ENCODE peak calls at places on chromosomes 3 and 15, in six cellular contexts. One of them, this sample, is unnamed.
A peak's percentile ranks its signal among the peaks of the same experiment; 100 is the strongest.

GRCh38 chr3:158765518-158766205 is 33.4 kb upstream of the RARRES1 start:
- DNase-seq in fibroblast of mammary gland: no peak
- DNase-seq in sigmoid colon: no peak
- DNase-seq in uterus: no peak
- DNase-seq in brain microvascular endothelial cell: peak; percentile 48
- DNase-seq in ovary: no peak
- DNase-seq in this sample: peak; percentile 51

GRCh38 chr15:74413350-74414080 is 20.2 kb downstream of the SEMA7A start:
- DNase-seq in brain microvascular endothelial cell: no peak
- DNase-seq in uterus: no peak
- DNase-seq in ovary: no peak
- DNase-seq in sigmoid colon: no peak
- DNase-seq in fibroblast of mammary gland: no peak
- DNase-seq in this sample: no peak

GRCh38 chr3:15081960-15082664 is 16.8 kb downstream of the RBSN start:
- DNase-seq in brain microvascular endothelial cell: peak; percentile 9
- DNase-seq in sigmoid colon: no peak
- DNase-seq in ovary: no peak
- DNase-seq in fibroblast of mammary gland: peak; percentile 75
- DNase-seq in uterus: no peak
- DNase-seq in this sample: no peak

GRCh38 chr3:120683213-120683612 is 1.2 kb upstream of the HGD start:
- DNase-seq in fibroblast of mammary gland: peak; percentile 17
- DNase-seq in sigmoid colon: no peak
- DNase-seq in ovary: no peak
- DNase-seq in brain microvascular endothelial cell: no peak
- DNase-seq in uterus: no peak
- DNase-seq in this sample: peak; percentile 2

GRCh38 chr3:149152420-149152819 is 23.0 kb downstream of the HPS3 start:
- DNase-seq in uterus: no peak
- DNase-seq in brain microvascular endothelial cell: peak; percentile 59
- DNase-seq in fibroblast of mammary gland: peak; percentile 62
- DNase-seq in ovary: no peak
- DNase-seq in sigmoid colon: no peak
- DNase-seq in this sample: peak; percentile 76

GRCh38 chr3:105662326-105662725 is 206.5 kb downstream of the CBLB start:
- DNase-seq in sigmoid colon: no peak
- DNase-seq in ovary: no peak
- DNase-seq in fibroblast of mammary gland: no peak
- DNase-seq in uterus: no peak
- DNase-seq in brain microvascular endothelial cell: no peak
- DNase-seq in this sample: peak; percentile 41

GRCh38 chr3:58048301-58048700 is 40.1 kb downstream of the FLNB start:
- DNase-seq in fibroblast of mammary gland: no peak
- DNase-seq in ovary: no peak
- DNase-seq in sigmoid colon: no peak
- DNase-seq in brain microvascular endothelial cell: peak; percentile 52
- DNase-seq in uterus: no peak
- DNase-seq in this sample: no peak

GRCh38 chr3:75295013-75295412 is 369.1 kb upstream of the FRG2C start:
- DNase-seq in brain microvascular endothelial cell: no peak
- DNase-seq in fibroblast of mammary gland: no peak
- DNase-seq in uterus: no peak
- DNase-seq in sigmoid colon: no peak
- DNase-seq in ovary: no peak
- DNase-seq in this sample: no peak

GRCh38 chr15:56371495-56372147 is 6.4 kb downstream of the TEX9 start:
- DNase-seq in fibroblast of mammary gland: no peak
- DNase-seq in uterus: no peak
- DNase-seq in ovary: no peak
- DNase-seq in sigmoid colon: no peak
- DNase-seq in brain microvascular endothelial cell: no peak
- DNase-seq in this sample: no peak

GRCh38 chr3:24259901-24260512 is 234.6 kb downstream of the THRB start:
- DNase-seq in uterus: no peak
- DNase-seq in ovary: no peak
- DNase-seq in sigmoid colon: no peak
- DNase-seq in fibroblast of mammary gland: peak; percentile 32
- DNase-seq in brain microvascular endothelial cell: peak; percentile 77
- DNase-seq in this sample: peak; percentile 55

GRCh38 chr3:124075758-124076157 is 83.8 kb upstream of the ROPN1 start:
- DNase-seq in ovary: peak; percentile 20
- DNase-seq in uterus: no peak
- DNase-seq in brain microvascular endothelial cell: no peak
- DNase-seq in sigmoid colon: no peak
- DNase-seq in fibroblast of mammary gland: peak; percentile 37
- DNase-seq in this sample: peak; percentile 60

GRCh38 chr3:140756240-140757016 is 78.6 kb downstream of the TRIM42 start:
- DNase-seq in uterus: no peak
- DNase-seq in brain microvascular endothelial cell: no peak
- DNase-seq in ovary: no peak
- DNase-seq in fibroblast of mammary gland: no peak
- DNase-seq in sigmoid colon: no peak
- DNase-seq in this sample: no peak

GRCh38 chr3:79086514-79086913 is 681.3 kb downstream of the ROBO1 start:
- DNase-seq in uterus: no peak
- DNase-seq in ovary: peak; percentile 13
- DNase-seq in brain microvascular endothelial cell: peak; percentile 65
- DNase-seq in fibroblast of mammary gland: peak; percentile 62
- DNase-seq in sigmoid colon: peak; percentile 62
- DNase-seq in this sample: peak; percentile 25

GRCh38 chr15:75347222-75348033 is 589 bp downstream of the NEIL1 start:
- DNase-seq in sigmoid colon: peak; percentile 78
- DNase-seq in ovary: peak; percentile 69
- DNase-seq in fibroblast of mammary gland: no peak
- DNase-seq in uterus: peak; percentile 65
- DNase-seq in brain microvascular endothelial cell: no peak
- DNase-seq in this sample: no peak

GRCh38 chr15:63362196-63362595 is 19.4 kb downstream of the CA12 start:
- DNase-seq in ovary: no peak
- DNase-seq in uterus: no peak
- DNase-seq in sigmoid colon: no peak
- DNase-seq in brain microvascular endothelial cell: peak; percentile 50
- DNase-seq in fibroblast of mammary gland: no peak
- DNase-seq in this sample: peak; percentile 45

GRCh38 chr15:37758412-37758811 is 176.0 kb upstream of the TMCO5A start:
- DNase-seq in sigmoid colon: no peak
- DNase-seq in brain microvascular endothelial cell: no peak
- DNase-seq in uterus: no peak
- DNase-seq in fibroblast of mammary gland: no peak
- DNase-seq in ovary: no peak
- DNase-seq in this sample: no peak

GRCh38 chr3:101329016-101329673 is 8.8 kb upstream of the IMPG2 start:
- DNase-seq in ovary: no peak
- DNase-seq in brain microvascular endothelial cell: no peak
- DNase-seq in uterus: no peak
- DNase-seq in fibroblast of mammary gland: no peak
- DNase-seq in sigmoid colon: no peak
- DNase-seq in this sample: no peak
- TF ChIP-seq CTCF in ovary: no peak
- TF ChIP-seq CTCF in brain microvascular endothelial cell: no peak
- TF ChIP-seq CTCF in uterus: no peak
- TF ChIP-seq CTCF in fibroblast of mammary gland: no peak
- TF ChIP-seq CTCF in sigmoid colon: no peak
- TF ChIP-seq CTCF in this sample: no peak

GRCh38 chr15:34583399-34584320 is at the start of gene GOLGA8B:
- DNase-seq in fibroblast of mammary gland: peak; percentile 37
- DNase-seq in uterus: peak; percentile 64
- DNase-seq in ovary: peak; percentile 72
- DNase-seq in sigmoid colon: peak; percentile 81
- DNase-seq in brain microvascular endothelial cell: no peak
- DNase-seq in this sample: peak; percentile 37
- TF ChIP-seq CTCF in fibroblast of mammary gland: no peak
- TF ChIP-seq CTCF in uterus: no peak
- TF ChIP-seq CTCF in ovary: no peak
- TF ChIP-seq CTCF in sigmoid colon: no peak
- TF ChIP-seq CTCF in brain microvascular endothelial cell: peak; percentile 1
- TF ChIP-seq CTCF in this sample: no peak

DNA sequence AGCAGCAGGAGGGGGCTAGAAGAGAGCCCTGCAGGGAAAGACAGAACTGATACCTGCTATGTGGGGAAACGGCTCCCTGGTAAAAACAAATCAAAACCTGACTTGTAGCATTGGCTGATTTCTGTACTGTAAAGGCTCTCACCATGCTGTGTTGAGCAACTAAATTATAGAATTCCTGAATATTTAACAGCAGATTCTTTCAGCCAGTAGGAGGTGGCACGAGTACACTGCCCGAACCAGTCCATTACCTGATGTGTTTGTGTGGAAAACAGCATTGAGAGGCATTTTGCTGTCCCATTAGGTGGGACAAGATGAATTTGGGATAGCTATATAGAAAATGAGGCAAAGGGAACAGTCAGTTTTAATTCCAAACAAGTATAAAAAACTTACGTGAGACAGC is 201.2 kb downstream of the ATP10A start:
- DNase-seq in uterus: no peak
- DNase-seq in ovary: no peak
- DNase-seq in sigmoid colon: no peak
- DNase-seq in brain microvascular endothelial cell: no peak
- DNase-seq in fibroblast of mammary gland: no peak
- DNase-seq in this sample: no peak
- TF ChIP-seq CTCF in uterus: no peak
- TF ChIP-seq CTCF in ovary: no peak
- TF ChIP-seq CTCF in sigmoid colon: no peak
- TF ChIP-seq CTCF in brain microvascular endothelial cell: peak; percentile 7
- TF ChIP-seq CTCF in fibroblast of mammary gland: no peak
- TF ChIP-seq CTCF in this sample: no peak

GRCh38 chr15:90004671-90005070 is 3.5 kb downstream of the ZNF710 start:
- DNase-seq in fibroblast of mammary gland: peak; percentile 99
- DNase-seq in uterus: no peak
- DNase-seq in ovary: peak; percentile 36
- DNase-seq in brain microvascular endothelial cell: peak; percentile 92
- DNase-seq in sigmoid colon: peak; percentile 78
- DNase-seq in this sample: peak; percentile 96
- TF ChIP-seq CTCF in fibroblast of mammary gland: no peak
- TF ChIP-seq CTCF in uterus: no peak
- TF ChIP-seq CTCF in ovary: no peak
- TF ChIP-seq CTCF in brain microvascular endothelial cell: no peak
- TF ChIP-seq CTCF in sigmoid colon: no peak
- TF ChIP-seq CTCF in this sample: no peak

GRCh38 chr3:12993623-12994356 is 79.4 kb downstream of the IQSEC1 start:
- DNase-seq in fibroblast of mammary gland: no peak
- DNase-seq in brain microvascular endothelial cell: no peak
- DNase-seq in uterus: peak; percentile 39
- DNase-seq in ovary: peak; percentile 41
- DNase-seq in sigmoid colon: peak; percentile 73
- DNase-seq in this sample: no peak
- TF ChIP-seq CTCF in fibroblast of mammary gland: no peak
- TF ChIP-seq CTCF in brain microvascular endothelial cell: no peak
- TF ChIP-seq CTCF in uterus: no peak
- TF ChIP-seq CTCF in ovary: no peak
- TF ChIP-seq CTCF in sigmoid colon: no peak
- TF ChIP-seq CTCF in this sample: no peak

DNA sequence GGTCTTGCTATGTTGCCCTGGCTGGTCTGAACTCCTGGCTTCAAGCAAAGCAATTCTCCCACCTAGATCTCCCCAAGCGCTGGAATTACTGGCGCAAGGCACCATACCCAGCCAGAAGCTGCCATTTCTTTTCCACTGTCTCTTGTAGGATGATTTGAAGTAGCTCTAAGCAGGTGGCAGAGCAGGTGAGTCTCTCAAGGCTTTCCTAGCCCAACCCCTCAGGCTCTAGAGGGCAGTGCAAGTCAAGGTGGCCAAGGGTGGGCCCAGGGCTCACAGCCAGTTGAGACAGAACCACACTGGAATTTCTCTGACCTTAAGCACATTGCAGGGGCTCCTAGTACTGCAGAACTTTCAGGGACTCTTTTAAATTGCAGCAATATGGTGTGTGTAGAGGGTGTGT is 15.6 kb upstream of the DAG1 start:
- DNase-seq in uterus: no peak
- DNase-seq in brain microvascular endothelial cell: no peak
- DNase-seq in sigmoid colon: no peak
- DNase-seq in ovary: no peak
- DNase-seq in fibroblast of mammary gland: no peak
- DNase-seq in this sample: no peak
- TF ChIP-seq CTCF in uterus: no peak
- TF ChIP-seq CTCF in brain microvascular endothelial cell: peak; percentile 28
- TF ChIP-seq CTCF in sigmoid colon: no peak
- TF ChIP-seq CTCF in ovary: no peak
- TF ChIP-seq CTCF in fibroblast of mammary gland: no peak
- TF ChIP-seq CTCF in this sample: no peak

DNA sequence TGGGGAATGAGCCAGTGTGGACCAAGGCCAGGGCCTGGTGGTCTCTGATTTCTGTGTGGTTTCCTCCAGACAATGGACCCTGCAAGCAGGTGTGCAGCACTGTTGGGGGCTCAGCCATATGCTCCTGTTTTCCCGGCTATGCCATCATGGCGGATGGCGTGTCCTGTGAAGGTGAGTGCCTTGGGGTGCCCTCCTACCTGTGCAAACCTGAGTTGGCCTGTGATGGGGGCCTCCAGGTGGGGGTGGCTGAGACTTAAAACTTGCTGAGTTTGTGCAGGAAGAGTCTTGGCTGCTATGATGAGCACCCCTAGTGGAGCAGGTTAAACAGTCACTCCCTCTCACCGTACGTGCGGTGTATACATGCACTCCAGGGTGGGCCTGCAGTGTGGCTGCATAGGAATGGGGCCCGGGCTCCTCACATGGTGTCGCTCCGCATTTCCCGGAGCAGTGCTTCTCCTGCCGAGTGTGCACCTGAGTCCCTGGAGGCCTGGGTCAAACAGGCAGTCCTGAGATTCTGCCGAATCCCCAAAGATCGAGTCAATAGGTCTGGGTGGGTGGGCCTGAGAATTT is 70.8 kb downstream of the FBLN2 start:
- DNase-seq in ovary: no peak
- DNase-seq in sigmoid colon: no peak
- DNase-seq in fibroblast of mammary gland: no peak
- DNase-seq in uterus: no peak
- DNase-seq in brain microvascular endothelial cell: no peak
- DNase-seq in this sample: no peak
- TF ChIP-seq CTCF in ovary: no peak
- TF ChIP-seq CTCF in sigmoid colon: no peak
- TF ChIP-seq CTCF in fibroblast of mammary gland: no peak
- TF ChIP-seq CTCF in uterus: no peak
- TF ChIP-seq CTCF in brain microvascular endothelial cell: no peak
- TF ChIP-seq CTCF in this sample: no peak

DNA sequence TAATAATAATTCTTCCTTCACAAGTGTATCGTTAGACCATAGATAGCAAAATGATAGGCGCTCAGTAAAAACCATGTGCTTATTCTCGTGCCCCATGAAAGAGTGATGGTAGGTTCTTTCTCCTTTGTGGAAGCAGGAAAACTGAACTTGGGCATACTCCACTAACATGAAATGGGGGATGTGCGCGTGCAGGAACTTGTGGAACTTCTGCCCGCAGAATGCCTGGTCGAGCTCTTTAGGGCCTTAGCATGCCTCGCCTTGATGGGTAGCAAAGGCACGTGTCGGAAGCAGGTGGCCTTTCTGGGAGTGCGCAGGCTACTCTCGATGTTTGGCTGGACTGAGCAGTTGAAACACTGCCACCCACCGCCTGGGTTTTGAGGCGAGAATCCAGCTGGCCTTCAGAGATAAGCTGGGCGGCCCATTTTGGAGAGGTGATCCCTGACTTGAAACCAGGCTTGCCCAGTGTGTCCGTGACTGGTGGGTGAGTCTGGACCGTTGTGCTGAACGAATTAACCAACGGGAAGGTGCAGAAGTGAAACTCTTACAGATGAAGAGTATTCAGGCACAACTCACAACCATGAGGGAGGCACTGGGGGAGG is 821 bp downstream of the PCCB start:
- DNase-seq in ovary: peak; percentile 67
- DNase-seq in sigmoid colon: peak; percentile 83
- DNase-seq in uterus: peak; percentile 59
- DNase-seq in fibroblast of mammary gland: peak; percentile 63
- DNase-seq in brain microvascular endothelial cell: peak; percentile 35
- DNase-seq in this sample: peak; percentile 43
- TF ChIP-seq CTCF in ovary: no peak
- TF ChIP-seq CTCF in sigmoid colon: no peak
- TF ChIP-seq CTCF in uterus: peak; percentile 16
- TF ChIP-seq CTCF in fibroblast of mammary gland: peak; percentile 18
- TF ChIP-seq CTCF in brain microvascular endothelial cell: peak; percentile 50
- TF ChIP-seq CTCF in this sample: no peak

This sample was measured in astrocyte.